ENCODE peak calls at places on chromosomes 11 and 22, in seven cellular contexts. P is LHCN-M2, J is posterior cingulate gyrus, U is NCI-H2081, M is T-cell, Y is Caki2, H is osteocyte. X is an unnamed sample.

GRCh38 chr11:85767277-85767676 is 43.7 kb downstream of the SYTL2 start:
- DNase-seq in P (no peak), J (no peak), U (no peak), M (no peak), Y (peak; percentile 17), H (no peak), X (no peak)

GRCh38 chr11:108663154-108663877 is 1.6 kb upstream of the DDX10 start:
- DNase-seq in P (no peak), J (no peak), U (no peak), M (no peak), Y (no peak), H (no peak), X (no peak)

GRCh38 chr11:122180435-122180834 is 64.4 kb upstream of the BLID start:
- DNase-seq in P (peak; percentile 99), J (no peak), U (no peak), M (no peak), Y (peak; percentile 73), H (no peak), X (no peak)

GRCh38 chr11:102172127-102172848 is 62.0 kb downstream of the YAP1 start:
- DNase-seq in P (peak; percentile 79), J (no peak), U (no peak), M (no peak), Y (no peak), H (no peak), X (no peak)

GRCh38 chr11:26225643-26226042 is 106.3 kb upstream of the ANO3 start:
- DNase-seq in P (no peak), J (no peak), U (no peak), M (no peak), Y (no peak), H (no peak), X (no peak)

GRCh38 chr11:1207451-1208360 is 15.2 kb upstream of the MUC5B start:
- DNase-seq in P (no peak), J (peak; percentile 85), U (no peak), M (no peak), Y (no peak), H (peak; percentile 84), X (peak; percentile 6)

GRCh38 chr11:111797145-111797581 is 31.0 kb upstream of the PPP2R1B start:
- DNase-seq in P (peak; percentile 40), J (no peak), U (no peak), M (no peak), Y (peak; percentile 52), H (no peak), X (no peak)

GRCh38 chr22:39226353-39226752 is 18.4 kb downstream of the PDGFB start:
- DNase-seq in P (peak; percentile 79), J (no peak), U (no peak), M (no peak), Y (no peak), H (no peak), X (no peak)

GRCh38 chr22:43740587-43741270 is 71.4 kb downstream of the EFCAB6 start:
- DNase-seq in P (no peak), J (peak; percentile 85), U (no peak), M (no peak), Y (no peak), H (no peak), X (no peak)

GRCh38 chr11:100638648-100639047 is 48.4 kb upstream of the ARHGAP42 start:
- DNase-seq in P (no peak), J (no peak), U (no peak), M (no peak), Y (no peak), H (no peak), X (no peak)

GRCh38 chr22:20438066-20438677 is 547 bp upstream of the SCARF2 start:
- DNase-seq in P (no peak), J (peak; percentile 81), U (no peak), M (no peak), Y (no peak), H (no peak), X (no peak)